ENCODE peak calls at places on chromosomes 12 and 14, in ten cellular contexts. One of them, this sample, is unnamed.

GRCh38 chr12:90712671-90713070 is 242.3 kb downstream of the CCER1 start:
- DNase-seq in spleen: no peak
- DNase-seq in neural crest cell: no peak
- DNase-seq in choroid plexus epithelial cell: no peak
- DNase-seq in WTC11: no peak
- DNase-seq in kidney: no peak
- DNase-seq in astrocyte of the spinal cord: peak; percentile 1
- DNase-seq in fibroblast of the aortic adventitia: no peak
- DNase-seq in mesothelial cell of epicardium: no peak
- DNase-seq in lower leg skin: no peak
- DNase-seq in this sample: no peak

GRCh38 chr12:57609781-57610552 is 1.3 kb upstream of the ARHGEF25 start:
- DNase-seq in spleen: no peak
- DNase-seq in choroid plexus epithelial cell: no peak
- DNase-seq in fibroblast of the aortic adventitia: no peak
- DNase-seq in WTC11: no peak
- DNase-seq in neural crest cell: no peak
- DNase-seq in lower leg skin: no peak
- DNase-seq in astrocyte of the spinal cord: no peak
- DNase-seq in kidney: peak; percentile 84
- DNase-seq in mesothelial cell of epicardium: no peak
- DNase-seq in this sample: no peak

GRCh38 chr12:3944620-3945019 is 71.4 kb upstream of the PARP11 start:
- DNase-seq in kidney: no peak
- DNase-seq in choroid plexus epithelial cell: no peak
- DNase-seq in astrocyte of the spinal cord: no peak
- DNase-seq in spleen: no peak
- DNase-seq in fibroblast of the aortic adventitia: no peak
- DNase-seq in WTC11: peak; percentile 38
- DNase-seq in neural crest cell: no peak
- DNase-seq in lower leg skin: no peak
- DNase-seq in mesothelial cell of epicardium: no peak
- DNase-seq in this sample: no peak

GRCh38 chr12:17918013-17918412 is 172.0 kb downstream of the RERGL start:
- DNase-seq in fibroblast of the aortic adventitia: no peak
- DNase-seq in choroid plexus epithelial cell: peak; percentile 5
- DNase-seq in kidney: no peak
- DNase-seq in mesothelial cell of epicardium: no peak
- DNase-seq in neural crest cell: no peak
- DNase-seq in spleen: no peak
- DNase-seq in lower leg skin: no peak
- DNase-seq in WTC11: no peak
- DNase-seq in astrocyte of the spinal cord: no peak
- DNase-seq in this sample: no peak

GRCh38 chr14:92540472-92541048 is 27.0 kb downstream of the RIN3 start:
- DNase-seq in fibroblast of the aortic adventitia: peak; percentile 100
- DNase-seq in mesothelial cell of epicardium: no peak
- DNase-seq in astrocyte of the spinal cord: peak; percentile 99
- DNase-seq in lower leg skin: peak; percentile 97
- DNase-seq in neural crest cell: no peak
- DNase-seq in WTC11: no peak
- DNase-seq in choroid plexus epithelial cell: peak; percentile 99
- DNase-seq in kidney: peak; percentile 96
- DNase-seq in spleen: no peak
- DNase-seq in this sample: no peak

GRCh38 chr14:71931492-71932228 is 569 bp upstream of the RGS6 start:
- DNase-seq in fibroblast of the aortic adventitia: no peak
- DNase-seq in neural crest cell: peak; percentile 10
- DNase-seq in mesothelial cell of epicardium: no peak
- DNase-seq in spleen: no peak
- DNase-seq in kidney: no peak
- DNase-seq in lower leg skin: no peak
- DNase-seq in choroid plexus epithelial cell: peak; percentile 1
- DNase-seq in astrocyte of the spinal cord: no peak
- DNase-seq in WTC11: no peak
- DNase-seq in this sample: no peak

GRCh38 chr12:126347421-126347820 is 1282.2 kb downstream of the AACS start:
- DNase-seq in mesothelial cell of epicardium: no peak
- DNase-seq in choroid plexus epithelial cell: no peak
- DNase-seq in fibroblast of the aortic adventitia: no peak
- DNase-seq in spleen: no peak
- DNase-seq in kidney: no peak
- DNase-seq in WTC11: no peak
- DNase-seq in lower leg skin: no peak
- DNase-seq in astrocyte of the spinal cord: no peak
- DNase-seq in neural crest cell: no peak
- DNase-seq in this sample: no peak

GRCh38 chr12:2288001-2288400 is 235.2 kb downstream of the CACNA1C start:
- DNase-seq in WTC11: no peak
- DNase-seq in mesothelial cell of epicardium: no peak
- DNase-seq in spleen: no peak
- DNase-seq in astrocyte of the spinal cord: peak; percentile 43
- DNase-seq in kidney: no peak
- DNase-seq in fibroblast of the aortic adventitia: peak; percentile 56
- DNase-seq in choroid plexus epithelial cell: peak; percentile 73
- DNase-seq in lower leg skin: peak; percentile 74
- DNase-seq in neural crest cell: no peak
- DNase-seq in this sample: no peak

GRCh38 chr12:111578276-111578970 is 20.7 kb downstream of the ATXN2 start:
- DNase-seq in kidney: no peak
- DNase-seq in WTC11: no peak
- DNase-seq in neural crest cell: no peak
- DNase-seq in spleen: no peak
- DNase-seq in fibroblast of the aortic adventitia: peak; percentile 46
- DNase-seq in choroid plexus epithelial cell: peak; percentile 87
- DNase-seq in mesothelial cell of epicardium: no peak
- DNase-seq in lower leg skin: no peak
- DNase-seq in astrocyte of the spinal cord: peak; percentile 76
- DNase-seq in this sample: no peak

GRCh38 chr12:99157946-99158345 is 489.6 kb upstream of the GARIN6 start:
- DNase-seq in neural crest cell: no peak
- DNase-seq in WTC11: no peak
- DNase-seq in lower leg skin: no peak
- DNase-seq in kidney: no peak
- DNase-seq in fibroblast of the aortic adventitia: no peak
- DNase-seq in choroid plexus epithelial cell: peak; percentile 1
- DNase-seq in astrocyte of the spinal cord: peak; percentile 76
- DNase-seq in spleen: no peak
- DNase-seq in mesothelial cell of epicardium: no peak
- DNase-seq in this sample: no peak

GRCh38 chr14:105589161-105589925 is 63.0 kb downstream of the TMEM121 start:
- DNase-seq in kidney: peak; percentile 76
- DNase-seq in choroid plexus epithelial cell: no peak
- DNase-seq in spleen: peak; percentile 75
- DNase-seq in mesothelial cell of epicardium: no peak
- DNase-seq in neural crest cell: no peak
- DNase-seq in fibroblast of the aortic adventitia: no peak
- DNase-seq in astrocyte of the spinal cord: no peak
- DNase-seq in WTC11: no peak
- DNase-seq in lower leg skin: no peak
- DNase-seq in this sample: no peak

GRCh38 chr14:73133795-73134194 is 2.5 kb upstream of the PSEN1 start:
- DNase-seq in fibroblast of the aortic adventitia: no peak
- DNase-seq in WTC11: no peak
- DNase-seq in choroid plexus epithelial cell: no peak
- DNase-seq in spleen: no peak
- DNase-seq in mesothelial cell of epicardium: no peak
- DNase-seq in neural crest cell: no peak
- DNase-seq in lower leg skin: no peak
- DNase-seq in kidney: no peak
- DNase-seq in astrocyte of the spinal cord: no peak
- DNase-seq in this sample: no peak

GRCh38 chr14:33120966-33121365 is 182.3 kb downstream of the NPAS3 start:
- DNase-seq in spleen: no peak
- DNase-seq in mesothelial cell of epicardium: no peak
- DNase-seq in astrocyte of the spinal cord: peak; percentile 12
- DNase-seq in kidney: no peak
- DNase-seq in neural crest cell: no peak
- DNase-seq in fibroblast of the aortic adventitia: no peak
- DNase-seq in choroid plexus epithelial cell: peak; percentile 16
- DNase-seq in lower leg skin: no peak
- DNase-seq in WTC11: no peak
- DNase-seq in this sample: no peak

GRCh38 chr14:67577181-67577580 is 22.9 kb downstream of the PIGH start:
- DNase-seq in astrocyte of the spinal cord: no peak
- DNase-seq in mesothelial cell of epicardium: no peak
- DNase-seq in kidney: no peak
- DNase-seq in WTC11: no peak
- DNase-seq in spleen: peak; percentile 56
- DNase-seq in choroid plexus epithelial cell: no peak
- DNase-seq in lower leg skin: no peak
- DNase-seq in neural crest cell: no peak
- DNase-seq in fibroblast of the aortic adventitia: no peak
- DNase-seq in this sample: no peak

GRCh38 chr14:90627478-90627877 is 188.8 kb downstream of the TTC7B start:
- DNase-seq in lower leg skin: no peak
- DNase-seq in neural crest cell: no peak
- DNase-seq in fibroblast of the aortic adventitia: no peak
- DNase-seq in WTC11: no peak
- DNase-seq in choroid plexus epithelial cell: no peak
- DNase-seq in astrocyte of the spinal cord: no peak
- DNase-seq in mesothelial cell of epicardium: no peak
- DNase-seq in spleen: no peak
- DNase-seq in kidney: no peak
- DNase-seq in this sample: no peak

DNA sequence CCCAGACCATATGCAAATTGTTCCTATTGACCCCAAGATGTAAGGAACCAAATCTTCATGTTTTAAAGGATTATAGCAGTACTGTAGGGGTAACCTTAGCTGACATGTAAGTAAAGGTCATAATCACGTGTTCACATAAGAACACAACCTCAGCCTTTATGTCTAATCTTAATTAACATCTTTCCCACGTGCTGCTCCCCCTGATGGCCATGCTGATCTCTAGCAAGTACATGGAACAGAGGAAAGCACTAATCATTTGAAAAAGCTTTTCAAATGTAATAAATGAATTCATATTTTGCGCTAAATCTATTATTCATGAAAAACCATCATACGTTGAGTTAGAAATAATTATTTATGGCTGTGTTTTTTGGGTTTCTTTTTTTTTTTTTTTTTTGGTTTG is 30.5 kb upstream of the ITPR2 start:
- DNase-seq in neural crest cell: no peak
- DNase-seq in fibroblast of the aortic adventitia: no peak
- DNase-seq in WTC11: no peak
- DNase-seq in spleen: no peak
- DNase-seq in mesothelial cell of epicardium: no peak
- DNase-seq in kidney: no peak
- DNase-seq in lower leg skin: no peak
- DNase-seq in choroid plexus epithelial cell: peak; percentile 53
- DNase-seq in astrocyte of the spinal cord: no peak
- DNase-seq in this sample: no peak
- TF ChIP-seq CTCF in neural crest cell: peak; percentile 45
- TF ChIP-seq CTCF in fibroblast of the aortic adventitia: peak; percentile 25
- TF ChIP-seq CTCF in WTC11: no peak
- TF ChIP-seq CTCF in spleen: no peak
- TF ChIP-seq CTCF in mesothelial cell of epicardium: no peak
- TF ChIP-seq CTCF in kidney: peak; percentile 23
- TF ChIP-seq CTCF in lower leg skin: no peak
- TF ChIP-seq CTCF in choroid plexus epithelial cell: peak; percentile 69
- TF ChIP-seq CTCF in astrocyte of the spinal cord: peak; percentile 47
- TF ChIP-seq CTCF in this sample: peak; percentile 43

DNA sequence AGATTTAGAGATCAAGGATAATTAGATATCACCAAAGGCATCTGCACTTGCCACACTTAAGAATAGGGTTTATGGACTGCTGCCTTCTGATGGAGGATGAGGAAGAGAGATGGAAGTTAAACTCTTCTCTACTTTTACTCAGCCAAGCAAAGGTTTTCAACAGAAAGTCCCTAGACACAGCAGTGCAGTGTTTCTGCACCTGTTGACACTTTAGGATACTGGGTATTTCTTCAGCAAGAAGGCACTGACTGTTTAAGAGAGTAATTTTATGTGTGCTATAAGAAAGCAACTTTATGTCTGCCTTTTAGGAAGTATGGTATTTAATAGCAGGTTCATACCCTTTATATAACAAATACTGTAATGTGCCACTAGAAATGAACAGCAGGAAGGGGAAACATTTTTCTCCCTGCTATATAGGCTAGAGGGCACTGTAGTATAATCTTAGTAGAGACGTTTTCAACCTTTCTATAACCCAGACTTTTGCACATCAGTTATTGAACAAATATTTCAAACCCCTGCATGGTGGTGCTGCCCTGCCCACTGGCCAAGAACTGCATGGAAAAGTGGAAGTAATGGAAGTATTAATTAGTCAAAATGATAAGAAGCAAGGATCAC is 225.0 kb upstream of the GRIP1 start:
- DNase-seq in mesothelial cell of epicardium: no peak
- DNase-seq in fibroblast of the aortic adventitia: no peak
- DNase-seq in lower leg skin: no peak
- DNase-seq in spleen: no peak
- DNase-seq in kidney: no peak
- DNase-seq in WTC11: no peak
- DNase-seq in astrocyte of the spinal cord: no peak
- DNase-seq in neural crest cell: no peak
- DNase-seq in choroid plexus epithelial cell: peak; percentile 6
- DNase-seq in this sample: no peak
- TF ChIP-seq CTCF in mesothelial cell of epicardium: no peak
- TF ChIP-seq CTCF in fibroblast of the aortic adventitia: no peak
- TF ChIP-seq CTCF in lower leg skin: no peak
- TF ChIP-seq CTCF in spleen: no peak
- TF ChIP-seq CTCF in kidney: no peak
- TF ChIP-seq CTCF in WTC11: no peak
- TF ChIP-seq CTCF in astrocyte of the spinal cord: no peak
- TF ChIP-seq CTCF in neural crest cell: no peak
- TF ChIP-seq CTCF in choroid plexus epithelial cell: no peak
- TF ChIP-seq CTCF in this sample: no peak

GRCh38 chr12:51793201-51793600 is 55.3 kb downstream of the FIGNL2 start:
- DNase-seq in mesothelial cell of epicardium: no peak
- DNase-seq in neural crest cell: no peak
- DNase-seq in fibroblast of the aortic adventitia: peak; percentile 19
- DNase-seq in kidney: no peak
- DNase-seq in lower leg skin: no peak
- DNase-seq in astrocyte of the spinal cord: peak; percentile 40
- DNase-seq in WTC11: no peak
- DNase-seq in spleen: no peak
- DNase-seq in choroid plexus epithelial cell: no peak
- DNase-seq in this sample: no peak
- TF ChIP-seq CTCF in mesothelial cell of epicardium: no peak
- TF ChIP-seq CTCF in neural crest cell: no peak
- TF ChIP-seq CTCF in fibroblast of the aortic adventitia: no peak
- TF ChIP-seq CTCF in kidney: no peak
- TF ChIP-seq CTCF in lower leg skin: no peak
- TF ChIP-seq CTCF in astrocyte of the spinal cord: no peak
- TF ChIP-seq CTCF in WTC11: no peak
- TF ChIP-seq CTCF in spleen: no peak
- TF ChIP-seq CTCF in choroid plexus epithelial cell: no peak
- TF ChIP-seq CTCF in this sample: no peak

DNA sequence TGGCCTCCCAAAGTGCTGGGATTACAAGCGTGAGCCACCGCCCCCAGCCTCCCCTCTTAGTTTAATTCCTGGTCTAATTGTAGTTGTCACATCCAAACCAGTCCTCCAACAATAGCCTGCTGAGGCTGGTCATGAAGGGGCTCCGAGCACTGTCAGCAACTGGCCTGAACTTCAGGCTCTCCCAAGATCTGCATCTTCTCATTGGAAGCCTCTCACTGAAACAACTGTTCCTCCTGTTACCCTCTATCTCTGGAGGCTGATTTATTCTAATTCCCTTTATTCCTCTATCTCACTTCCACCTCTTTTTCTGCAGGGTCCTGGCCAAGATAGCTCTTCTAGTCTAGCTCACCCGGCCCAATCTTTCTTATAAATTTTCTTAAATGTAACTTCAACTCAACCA is 89.4 kb downstream of the DUSP16 start:
- DNase-seq in mesothelial cell of epicardium: no peak
- DNase-seq in WTC11: no peak
- DNase-seq in choroid plexus epithelial cell: no peak
- DNase-seq in fibroblast of the aortic adventitia: no peak
- DNase-seq in kidney: no peak
- DNase-seq in neural crest cell: no peak
- DNase-seq in lower leg skin: no peak
- DNase-seq in astrocyte of the spinal cord: no peak
- DNase-seq in spleen: no peak
- DNase-seq in this sample: no peak
- TF ChIP-seq CTCF in mesothelial cell of epicardium: no peak
- TF ChIP-seq CTCF in WTC11: no peak
- TF ChIP-seq CTCF in choroid plexus epithelial cell: no peak
- TF ChIP-seq CTCF in fibroblast of the aortic adventitia: no peak
- TF ChIP-seq CTCF in kidney: no peak
- TF ChIP-seq CTCF in neural crest cell: no peak
- TF ChIP-seq CTCF in lower leg skin: no peak
- TF ChIP-seq CTCF in astrocyte of the spinal cord: no peak
- TF ChIP-seq CTCF in spleen: no peak
- TF ChIP-seq CTCF in this sample: no peak

This sample was measured in type B pancreatic cell.